ENCODE peak calls at places on chromosomes 5 and 9, in four cellular contexts. V, B, H and S are unnamed samples.

GRCh38 chr5:93572773-93573626 is 8.0 kb downstream of the NR2F1-AS1 start:
- DNase-seq in V (no peak), B (no peak), H (no peak), S (no peak)

GRCh38 chr5:108119123-108119522 is 262.8 kb downstream of the FBXL17 start:
- DNase-seq in V (no peak), B (no peak), H (no peak), S (no peak)

GRCh38 chr9:89674667-89675402 is 70.0 kb downstream of the GADD45G start:
- DNase-seq in V (no peak), B (peak; percentile 82), H (no peak), S (no peak)

GRCh38 chr5:28499764-28500290 is 1461.4 kb upstream of the CDH9 start:
- DNase-seq in V (no peak), B (no peak), H (no peak), S (no peak)

GRCh38 chr5:122341087-122341486 is 29.1 kb downstream of the SNCAIP start:
- DNase-seq in V (no peak), B (no peak), H (peak; percentile 45), S (no peak)

GRCh38 chr5:59328801-59329296 is 564.7 kb downstream of the PDE4D start:
- DNase-seq in V (no peak), B (no peak), H (peak; percentile 50), S (no peak)

GRCh38 chr5:54470191-54470590 is 14.7 kb downstream of the HSPB3 start:
- DNase-seq in V (no peak), B (no peak), H (peak; percentile 79), S (no peak)

GRCh38 chr5:138032572-138033274 is at the start of gene FAM13B:
- DNase-seq in V (peak; percentile 88), B (peak; percentile 87), H (peak; percentile 48), S (peak; percentile 65)

GRCh38 chr5:165630211-165630866 is 2124.9 kb downstream of the MAT2B start:
- DNase-seq in V (no peak), B (peak; percentile 76), H (peak; percentile 64), S (peak; percentile 63)

DNA sequence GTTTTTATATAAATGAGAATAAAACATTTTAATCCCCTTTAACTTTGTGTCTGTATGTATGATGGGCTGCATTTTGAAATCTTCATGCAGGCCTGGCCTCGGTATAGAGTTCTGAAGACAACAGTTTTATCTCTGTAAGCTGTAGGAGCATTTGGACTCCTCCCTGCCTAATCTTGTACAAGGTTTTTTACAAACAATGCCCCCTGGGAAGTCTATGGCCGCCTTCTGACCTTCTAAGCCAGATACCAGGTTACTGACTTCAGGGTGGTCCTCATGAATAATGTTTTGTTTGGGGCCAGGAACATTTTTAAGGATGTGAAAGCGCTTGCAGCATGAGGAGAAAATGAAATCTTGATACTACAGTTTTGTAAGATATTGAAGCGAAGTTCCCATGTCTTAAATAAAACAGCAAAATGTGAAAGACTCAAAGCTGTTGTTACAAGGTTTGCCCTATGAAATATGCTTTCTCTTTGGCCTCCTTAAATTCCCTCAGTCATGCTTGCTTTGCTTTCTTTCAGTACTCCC is 5.1 kb downstream of the ANKDD1B start:
- DNase-seq in V (no peak), B (no peak), H (no peak), S (no peak)
- H3K27ac ChIP-seq in V (no peak overlapping the region), B (no peak overlapping the region), H (no peak overlapping the region), S (no peak overlapping the region)

DNA sequence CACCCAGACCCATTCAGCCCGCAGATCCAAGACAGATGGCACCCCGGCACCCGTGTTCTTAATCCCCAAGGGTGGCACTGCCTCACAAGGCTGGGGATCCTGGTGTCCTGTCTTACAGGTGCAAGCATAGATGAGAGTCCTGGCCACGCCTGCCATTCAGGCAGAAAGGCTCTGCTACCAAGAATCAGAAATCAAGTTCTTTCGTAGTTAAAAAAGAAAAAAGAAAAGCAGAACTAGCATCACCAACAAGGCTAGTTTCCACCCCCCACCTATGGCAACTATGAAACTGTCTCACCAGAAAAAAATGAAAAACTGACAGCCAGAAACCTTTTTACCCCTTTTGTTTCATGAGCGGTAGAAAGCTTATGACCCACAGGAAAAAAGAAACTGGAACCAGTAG is 170.4 kb downstream of the SYK start:
- DNase-seq in V (no peak), B (no peak), H (no peak), S (no peak)
- H3K27ac ChIP-seq in V (no peak overlapping the region), B (no peak overlapping the region), H (no peak overlapping the region), S (no peak overlapping the region)

GRCh38 chr9:37468620-37469019 is 3.4 kb upstream of the ZBTB5 start:
- DNase-seq in V (no peak), B (no peak), H (no peak), S (no peak)

GRCh38 chr9:37465249-37466036 is at the start of gene ZBTB5:
- DNase-seq in V (peak; percentile 100), B (peak; percentile 100), H (peak; percentile 100), S (peak; percentile 100)

GRCh38 chr9:37466037-37466709 is 923 bp upstream of the ZBTB5 start:
- DNase-seq in V (no peak), B (peak; percentile 77), H (no peak), S (peak; percentile 90)

GRCh38 chr9:37464426-37465248 is 613 bp downstream of the ZBTB5 start:
- DNase-seq in V (peak; percentile 90), B (no peak), H (peak; percentile 63), S (peak; percentile 82)

GRCh38 chr9:37464006-37464405 is 1.2 kb downstream of the ZBTB5 start:
- DNase-seq in V (no peak), B (no peak), H (no peak), S (no peak)
- H3K27ac ChIP-seq in V (peak overlapping the region; percentile 99), B (no peak overlapping the region), H (no peak overlapping the region), S (peak overlapping the region; percentile 98)

GRCh38 chr5:53397845-53398244 is 82.6 kb upstream of the FST start:
- DNase-seq in V (peak; percentile 78), B (no peak), H (peak; percentile 90), S (no peak)
- H3K27ac ChIP-seq in V (no peak overlapping the region), B (no peak overlapping the region), H (peak overlapping the region; percentile 84), S (no peak overlapping the region)